ENCODE peak calls at places on chromosomes 5 and 9, in five cellular contexts. D, W, K, I and Z are unnamed samples.
A peak's percentile ranks its signal among the peaks of the same experiment; 100 is the strongest.

GRCh38 chr5:99334936-99335335 is 406.1 kb upstream of the CHD1 start:
- DNase-seq in D (no peak), W (no peak), K (no peak), I (no peak), Z (no peak)

GRCh38 chr5:90709323-90710148 is 150.9 kb downstream of the ADGRV1 start:
- DNase-seq in D (peak; percentile 19), W (no peak), K (peak; percentile 21), I (peak; percentile 45), Z (no peak)

GRCh38 chr5:132673939-132674630 is at the start of gene IL4:
- DNase-seq in D (no peak), W (peak; percentile 58), K (no peak), I (no peak), Z (no peak)

GRCh38 chr5:8845316-8845715 is 700.6 kb downstream of the SEMA5A start:
- DNase-seq in D (no peak), W (no peak), K (no peak), I (peak; percentile 48), Z (no peak)

GRCh38 chr9:3321186-3321585 is 204.6 kb downstream of the RFX3 start:
- DNase-seq in D (no peak), W (no peak), K (no peak), I (no peak), Z (no peak)

GRCh38 chr9:92894711-92895362 is 17.0 kb upstream of the ZNF484 start:
- DNase-seq in D (no peak), W (no peak), K (no peak), I (no peak), Z (no peak)

GRCh38 chr9:33781736-33782135 is 13.6 kb upstream of the PRSS3 start:
- DNase-seq in D (no peak), W (no peak), K (no peak), I (no peak), Z (no peak)

GRCh38 chr9:93009337-93010015 is 49.0 kb upstream of the SUSD3 start:
- DNase-seq in D (no peak), W (peak; percentile 57), K (no peak), I (no peak), Z (no peak)

GRCh38 chr9:626591-626990 is 214.9 kb upstream of the DMRT1 start:
- DNase-seq in D (no peak), W (no peak), K (no peak), I (no peak), Z (no peak)

GRCh38 chr9:128169925-128170324 is 9.9 kb downstream of the BBLN start:
- DNase-seq in D (no peak), W (no peak), K (no peak), I (no peak), Z (no peak)

GRCh38 chr5:6424110-6424659 is 24.5 kb upstream of the UBE2QL1 start:
- DNase-seq in D (no peak), W (no peak), K (no peak), I (no peak), Z (no peak)

GRCh38 chr5:33379757-33380156 is 61.0 kb upstream of the TARS1 start:
- DNase-seq in D (no peak), W (no peak), K (no peak), I (no peak), Z (no peak)

GRCh38 chr5:142590451-142591240 is 95.2 kb downstream of the FGF1 start:
- DNase-seq in D (no peak), W (no peak), K (no peak), I (no peak), Z (no peak)

GRCh38 chr5:172688735-172689572 is 47.9 kb downstream of the NEURL1B start:
- DNase-seq in D (no peak), W (no peak), K (peak; percentile 61), I (no peak), Z (no peak)

GRCh38 chr9:16730162-16730561 is 140.3 kb downstream of the BNC2 start:
- DNase-seq in D (no peak), W (no peak), K (no peak), I (no peak), Z (no peak)

GRCh38 chr5:136769900-136770684 is 404.7 kb upstream of the TRPC7 start:
- DNase-seq in D (peak; percentile 25), W (no peak), K (peak; percentile 48), I (peak; percentile 55), Z (peak; percentile 21)

GRCh38 chr5:170630711-170631141 is 126.9 kb downstream of the KCNIP1 start:
- DNase-seq in D (no peak), W (no peak), K (no peak), I (no peak), Z (no peak)

GRCh38 chr5:88886756-88887741 is 4.1 kb upstream of the MEF2C start:
- DNase-seq in D (no peak), W (no peak), K (no peak), I (no peak), Z (no peak)

GRCh38 chr9:90916147-90916734 is 114.6 kb downstream of the SYK start:
- DNase-seq in D (no peak), W (no peak), K (no peak), I (no peak), Z (no peak)

GRCh38 chr5:115168829-115169391 is 798 bp downstream of the TRIM36 start:
- DNase-seq in D (no peak), W (no peak), K (peak; percentile 27), I (no peak), Z (no peak)

GRCh38 chr5:119171686-119172085 is 100.8 kb downstream of the DMXL1 start:
- DNase-seq in D (no peak), W (no peak), K (no peak), I (no peak), Z (no peak)

GRCh38 chr9:77546391-77546790 is 101.7 kb downstream of the GNA14 start:
- DNase-seq in D (no peak), W (no peak), K (no peak), I (peak; percentile 16), Z (no peak)

GRCh38 chr5:134571703-134572405 is 46.4 kb downstream of the JADE2 start:
- DNase-seq in D (no peak), W (no peak), K (no peak), I (no peak), Z (no peak)

GRCh38 chr5:100838048-100838473 is 65.0 kb downstream of the ST8SIA4 start:
- DNase-seq in D (no peak), W (no peak), K (no peak), I (peak; percentile 27), Z (no peak)

GRCh38 chr5:40572947-40573346 is 106.8 kb upstream of the PTGER4 start:
- DNase-seq in D (no peak), W (no peak), K (no peak), I (peak; percentile 67), Z (peak; percentile 68)

GRCh38 chr5:40568548-40568947 is 111.2 kb upstream of the PTGER4 start:
- DNase-seq in D (no peak), W (no peak), K (no peak), I (no peak), Z (no peak)

GRCh38 chr5:40569549-40570270 is 110.0 kb upstream of the PTGER4 start:
- DNase-seq in D (no peak), W (no peak), K (no peak), I (peak; percentile 59), Z (no peak)

GRCh38 chr5:40572359-40572758 is 107.4 kb upstream of the PTGER4 start:
- DNase-seq in D (no peak), W (no peak), K (no peak), I (no peak), Z (no peak)

DNA sequence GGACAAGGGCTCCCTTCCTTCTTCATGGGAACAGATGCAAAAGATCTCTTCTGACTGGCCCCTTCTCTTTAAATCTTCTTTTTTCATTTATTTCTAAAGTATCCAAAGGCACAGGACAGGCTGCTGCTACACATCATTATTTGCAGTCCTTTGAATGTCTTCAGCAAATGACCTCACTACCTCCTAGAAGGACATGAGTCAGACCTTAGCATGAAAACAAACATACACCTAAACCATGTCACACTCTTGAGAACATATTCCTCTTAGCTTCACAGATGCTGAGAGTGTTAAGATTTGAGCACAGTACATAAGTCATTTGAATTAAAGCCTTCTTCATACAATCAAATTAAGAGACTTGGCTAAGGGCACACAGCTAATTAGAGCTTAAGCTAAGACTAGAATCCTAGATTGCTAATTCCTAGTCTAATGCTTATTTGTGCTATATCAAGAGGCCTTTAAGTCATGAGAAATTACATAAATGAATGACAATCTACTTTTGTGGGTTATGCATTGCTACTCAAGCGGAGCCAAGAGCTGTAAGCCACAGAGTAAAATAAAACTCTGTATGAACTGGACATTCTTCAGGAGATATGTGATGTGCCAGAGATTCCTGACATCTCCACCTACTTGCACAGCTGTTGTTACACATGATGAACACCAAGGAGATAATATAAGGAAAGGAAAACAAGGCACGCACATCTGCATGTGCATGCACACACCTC is 109.1 kb upstream of the PTGER4 start:
- DNase-seq in D (no peak), W (no peak), K (no peak), I (peak; percentile 76), Z (peak; percentile 34)
- H3K4me3 ChIP-seq in D (no peak overlapping the region), W (no peak overlapping the region), K (no peak overlapping the region), I (no peak overlapping the region), Z (no peak overlapping the region)

DNA sequence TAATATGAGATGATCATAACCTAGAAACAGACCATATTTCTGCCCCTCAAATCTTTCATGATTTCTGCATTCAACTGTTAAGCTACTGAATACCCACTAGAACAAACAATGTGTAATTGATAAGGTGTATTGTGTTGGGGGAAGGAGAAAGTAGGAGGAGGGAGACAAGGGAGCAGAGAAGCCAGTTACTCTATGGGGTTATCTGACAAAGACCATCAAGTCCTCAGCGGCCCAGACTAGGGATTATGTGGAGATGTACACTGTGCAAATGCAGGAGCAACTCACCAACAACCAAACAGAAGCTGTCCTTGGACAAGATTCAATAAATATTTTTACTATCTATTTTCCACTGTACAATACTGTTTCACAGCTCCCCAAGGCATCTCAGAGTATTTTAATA is 2.7 kb downstream of the NRG2 start:
- DNase-seq in D (no peak), W (no peak), K (no peak), I (no peak), Z (no peak)
- H3K27me3 ChIP-seq in D (no peaks in the 10 kb centered on the region), W (peaks cover 24% of the 10 kb centered on the region), K (peaks cover 86% of the 10 kb centered on the region), I (peaks cover 6% of the 10 kb centered on the region), Z (peaks cover 37% of the 10 kb centered on the region)

DNA sequence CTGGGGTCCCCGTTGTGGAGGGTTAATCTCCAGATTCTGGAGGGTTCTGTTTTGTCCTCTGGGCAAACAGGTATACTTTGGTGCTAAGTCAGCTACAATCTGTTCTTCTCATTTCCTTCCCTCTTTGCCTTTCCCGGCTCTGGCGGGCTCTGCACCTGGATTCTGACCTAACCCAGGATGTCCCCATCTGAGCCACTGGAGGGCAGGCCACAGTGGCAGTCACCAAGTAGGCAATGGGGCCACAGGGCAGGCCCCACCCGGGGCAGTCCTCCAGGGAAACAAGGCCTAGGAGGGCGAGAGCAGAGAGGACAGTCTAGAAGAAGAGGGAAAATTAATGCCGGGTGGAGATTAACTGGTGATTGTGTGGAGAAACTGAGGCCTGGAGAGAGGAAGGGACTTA is 40.4 kb upstream of the HRH2 start:
- DNase-seq in D (no peak), W (no peak), K (no peak), I (no peak), Z (no peak)
- TF ChIP-seq CTCF in D (no peak), W (no peak), K (no peak), I (no peak), Z (no peak)

GRCh38 chr5:181166812-181167733 is 19.7 kb downstream of the OR2V2 start:
- DNase-seq in D (no peak), W (no peak), K (no peak), I (no peak), Z (no peak)

GRCh38 chr5:181164076-181164952 is 16.9 kb downstream of the OR2V2 start:
- DNase-seq in D (no peak), W (no peak), K (no peak), I (peak; percentile 72), Z (no peak)

GRCh38 chr5:181160144-181160754 is 12.9 kb downstream of the OR2V2 start:
- DNase-seq in D (peak; percentile 73), W (peak; percentile 81), K (peak; percentile 53), I (peak; percentile 22), Z (no peak)

GRCh38 chr5:181161534-181162175 is 14.3 kb downstream of the OR2V2 start:
- DNase-seq in D (peak; percentile 24), W (peak; percentile 53), K (no peak), I (no peak), Z (no peak)

GRCh38 chr5:181163487-181164075 is 16.2 kb downstream of the OR2V2 start:
- DNase-seq in D (no peak), W (peak; percentile 37), K (no peak), I (no peak), Z (no peak)
- H3K4me3 ChIP-seq in D (no peak overlapping the region), W (no peak overlapping the region), K (no peak overlapping the region), I (peak overlapping the region; percentile 37), Z (no peak overlapping the region)